ENCODE peak calls at places on chromosomes 3 and 15, in nine cellular contexts. C is mammary epithelial cell; R is SJSA1; Z is vagina; K is PC-9; T is CD4-positive, CD25-positive, alpha-beta regulatory T cell; W is WERI-Rb-1; J is kidney; O is esophagus muscularis mucosa. V is an unnamed sample. For H3K36me3 and H3K9me3, the result is how much of the 10 kb centered on the place peaks cover.

GRCh38 chr3:73908218-73908617 is 283.5 kb upstream of the PDZRN3 start:
- DNase-seq in C (no peak), R (no peak), Z (no peak), K (no peak), T (no peak), W (no peak), J (no peak), O (no peak), V (no peak)

GRCh38 chr3:36434682-36435426 is 54.5 kb downstream of the STAC start:
- DNase-seq in C (peak), R (no peak), Z (no peak), K (no peak), T (no peak), W (no peak), J (no peak), O (no peak), V (no peak)

GRCh38 chr3:165653130-165653778 is 184.0 kb downstream of the BCHE start:
- DNase-seq in C (no peak), R (no peak), Z (no peak), K (no peak), T (no peak), W (no peak), J (no peak), O (no peak), V (no peak)

GRCh38 chr3:114103181-114103580 is 46.6 kb downstream of the QTRT2 start:
- DNase-seq in C (no peak), R (no peak), Z (no peak), K (no peak), T (no peak), W (no peak), J (no peak), O (no peak), V (no peak)

GRCh38 chr15:44011238-44011873 is 183.7 kb downstream of the FRMD5 start:
- DNase-seq in C (no peak), R (no peak), Z (no peak), K (no peak), T (no peak), W (no peak), J (no peak), O (no peak), V (no peak)

GRCh38 chr15:66294932-66295235 is 1.5 kb downstream of the DIS3L start:
- DNase-seq in C (no peak), R (no peak), Z (no peak), K (no peak), T (no peak), W (no peak), J (no peak), O (no peak), V (no peak)

GRCh38 chr3:72245183-72245811 is 460.3 kb upstream of the PROK2 start:
- DNase-seq in C (no peak), R (no peak), Z (no peak), K (no peak), T (no peak), W (no peak), J (peak), O (no peak), V (peak)

GRCh38 chr3:183094711-183095110 is 4.6 kb downstream of the MCCC1 start:
- DNase-seq in C (peak), R (no peak), Z (no peak), K (no peak), T (no peak), W (no peak), J (no peak), O (no peak), V (no peak)

GRCh38 chr15:80875568-80875967 is 96.4 kb downstream of the CEMIP start:
- DNase-seq in C (no peak), R (no peak), Z (no peak), K (no peak), T (no peak), W (no peak), J (no peak), O (no peak), V (no peak)

GRCh38 chr15:29612096-29612495 is 210.2 kb downstream of the TJP1 start:
- DNase-seq in C (no peak), R (peak), Z (no peak), K (no peak), T (no peak), W (no peak), J (no peak), O (no peak), V (no peak)

GRCh38 chr3:187236963-187237362 is 39.7 kb downstream of the RTP1 start:
- DNase-seq in C (no peak), R (no peak), Z (no peak), K (no peak), T (no peak), W (no peak), J (no peak), O (no peak), V (no peak)

GRCh38 chr3:189718215-189718614 is 87.0 kb downstream of the TP63 start:
- DNase-seq in C (peak), R (no peak), Z (no peak), K (no peak), T (no peak), W (no peak), J (no peak), O (no peak), V (no peak)

GRCh38 chr3:127949446-127949845 is 34.4 kb downstream of the KBTBD12 start:
- DNase-seq in C (no peak), R (no peak), Z (no peak), K (no peak), T (no peak), W (no peak), J (no peak), O (no peak), V (no peak)

GRCh38 chr3:66407281-66408218 is 93.3 kb downstream of the LRIG1 start:
- DNase-seq in C (peak), R (peak), Z (no peak), K (no peak), T (peak), W (peak), J (peak), O (no peak), V (peak)

GRCh38 chr15:68542771-68543544 is 35.8 kb upstream of the CORO2B start:
- DNase-seq in C (peak), R (peak), Z (no peak), K (no peak), T (no peak), W (no peak), J (no peak), O (no peak), V (peak)

GRCh38 chr3:120762575-120762974 is 20.0 kb downstream of the GTF2E1 start:
- DNase-seq in C (no peak), R (no peak), Z (no peak), K (no peak), T (no peak), W (no peak), J (no peak), O (no peak), V (no peak)

GRCh38 chr3:78707616-78708015 is 1060.2 kb downstream of the ROBO1 start:
- DNase-seq in C (no peak), R (no peak), Z (no peak), K (no peak), T (no peak), W (no peak), J (no peak), O (no peak), V (no peak)

GRCh38 chr15:89740137-89740536 is 10.9 kb downstream of the MESP1 start:
- DNase-seq in C (peak), R (peak), Z (no peak), K (peak), T (peak), W (peak), J (peak), O (no peak), V (peak)

GRCh38 chr3:132210476-132211346 is 106.5 kb upstream of the ACP3 start:
- DNase-seq in C (peak), R (no peak), Z (no peak), K (no peak), T (peak), W (peak), J (no peak), O (no peak), V (no peak)

GRCh38 chr3:182268711-182269110 is 524.6 kb upstream of the ATP11B start:
- DNase-seq in C (peak), R (no peak), Z (no peak), K (peak), T (no peak), W (no peak), J (no peak), O (no peak), V (no peak)

GRCh38 chr3:197711973-197712707 is 24.6 kb downstream of the RUBCN start:
- DNase-seq in C (peak), R (peak), Z (peak), K (peak), T (peak), W (peak), J (peak), O (peak), V (peak)

GRCh38 chr3:152258448-152259302 is 10.1 kb upstream of the MBNL1 start:
- DNase-seq in C (peak), R (peak), Z (no peak), K (peak), T (peak), W (no peak), J (peak), O (no peak), V (peak)

GRCh38 chr3:112378989-112379692 is 46.2 kb downstream of the CD200 start:
- DNase-seq in C (peak), R (no peak), Z (no peak), K (no peak), T (no peak), W (no peak), J (no peak), O (no peak), V (no peak)

GRCh38 chr15:99365232-99365631 is 114.0 kb downstream of the LRRC28 start:
- DNase-seq in C (no peak), R (no peak), Z (no peak), K (no peak), T (no peak), W (no peak), J (no peak), O (no peak), V (no peak)

GRCh38 chr15:80619677-80620076 is 75.4 kb upstream of the ABHD17C start:
- DNase-seq in C (peak), R (no peak), Z (no peak), K (no peak), T (no peak), W (peak), J (no peak), O (peak), V (no peak)

GRCh38 chr3:67384790-67385397 is 269.5 kb downstream of the SUCLG2 start:
- DNase-seq in C (peak), R (no peak), Z (no peak), K (no peak), T (peak), W (peak), J (no peak), O (no peak), V (no peak)

GRCh38 chr3:180744226-180744625 is 64.9 kb upstream of the CCDC39 start:
- DNase-seq in C (no peak), R (no peak), Z (no peak), K (no peak), T (no peak), W (no peak), J (no peak), O (no peak), V (no peak)

GRCh38 chr15:101250331-101250730 is 1.5 kb downstream of the CHSY1 start:
- DNase-seq in C (peak), R (peak), Z (no peak), K (peak), T (no peak), W (no peak), J (no peak), O (no peak), V (no peak)

GRCh38 chr15:31200735-31201151 is 99.2 kb upstream of the TRPM1 start:
- DNase-seq in C (peak), R (no peak), Z (no peak), K (no peak), T (peak), W (peak), J (peak), O (no peak), V (no peak)

GRCh38 chr3:56193531-56193930 is 274.7 kb downstream of the ERC2 start:
- DNase-seq in C (no peak), R (no peak), Z (no peak), K (no peak), T (no peak), W (no peak), J (no peak), O (no peak), V (no peak)

GRCh38 chr15:28944696-28945300 is 59.0 kb downstream of the APBA2 start:
- DNase-seq in C (no peak), R (no peak), Z (no peak), K (no peak), T (no peak), W (no peak), J (no peak), O (no peak), V (no peak)

GRCh38 chr3:24715171-24715792 is 220.6 kb upstream of the THRB start:
- DNase-seq in C (no peak), R (no peak), Z (no peak), K (no peak), T (no peak), W (no peak), J (no peak), O (no peak), V (no peak)

GRCh38 chr15:98807262-98807661 is 158.9 kb downstream of the IGF1R start:
- DNase-seq in C (no peak), R (no peak), Z (no peak), K (no peak), T (no peak), W (no peak), J (no peak), O (no peak), V (no peak)

GRCh38 chr15:76338555-76339301 is 2.2 kb downstream of the ISL2 start:
- DNase-seq in C (no peak), R (no peak), Z (peak), K (no peak), T (no peak), W (no peak), J (no peak), O (no peak), V (no peak)

GRCh38 chr15:76341366-76342045 is 4.9 kb downstream of the ISL2 start:
- DNase-seq in C (no peak), R (no peak), Z (peak), K (no peak), T (no peak), W (peak), J (peak), O (no peak), V (no peak)

GRCh38 chr15:76339302-76340197 is 3.0 kb downstream of the ISL2 start:
- DNase-seq in C (no peak), R (peak), Z (peak), K (no peak), T (peak), W (peak), J (no peak), O (no peak), V (no peak)

GRCh38 chr15:76340802-76341365 is 4.3 kb downstream of the ISL2 start:
- DNase-seq in C (no peak), R (peak), Z (peak), K (no peak), T (peak), W (no peak), J (no peak), O (no peak), V (no peak)

GRCh38 chr15:76340198-76340801 is 3.7 kb downstream of the ISL2 start:
- DNase-seq in C (peak), R (peak), Z (peak), K (no peak), T (peak), W (peak), J (peak), O (no peak), V (peak)
- H3K4me3 ChIP-seq in C (no peak), R (peak), Z (peak), K (no peak), T (peak), W (peak), J (no peak), O (peak), V (peak)

DNA sequence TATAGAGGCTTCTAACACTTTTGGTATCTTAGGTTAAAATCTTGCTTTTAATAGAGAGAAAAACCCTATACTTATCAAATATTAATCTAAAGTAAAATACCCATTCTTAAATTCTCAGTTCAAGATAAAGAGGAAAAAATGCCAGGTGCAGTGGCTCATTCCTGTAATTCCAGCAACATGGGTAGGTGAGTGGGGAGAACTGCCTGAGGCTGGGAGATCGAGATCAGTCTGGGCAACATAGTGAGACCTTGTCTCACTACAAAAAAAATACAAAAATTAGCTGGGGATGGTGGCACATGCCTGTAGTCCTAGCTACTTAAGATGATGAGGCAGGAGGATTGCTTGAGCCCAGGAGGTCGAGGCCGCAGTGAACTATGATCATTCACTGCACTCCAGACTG is 135.8 kb downstream of the CLASP2 start:
- DNase-seq in C (no peak), R (no peak), Z (no peak), K (no peak), T (no peak), W (no peak), J (no peak), O (no peak), V (no peak)
- H3K36me3 ChIP-seq in C (under half), R (under half), Z (under half), K (under half), T (under half), W (under half), J (under half), O (under half), V (under half)

GRCh38 chr3:13812039-13812438 is 67.8 kb downstream of the WNT7A start:
- DNase-seq in C (no peak), R (no peak), Z (no peak), K (no peak), T (no peak), W (no peak), J (peak), O (no peak), V (no peak)

GRCh38 chr3:13808576-13808975 is 71.3 kb downstream of the WNT7A start:
- DNase-seq in C (no peak), R (no peak), Z (no peak), K (no peak), T (no peak), W (no peak), J (no peak), O (no peak), V (no peak)

GRCh38 chr3:13815088-13815683 is 64.7 kb downstream of the WNT7A start:
- DNase-seq in C (no peak), R (no peak), Z (no peak), K (no peak), T (no peak), W (no peak), J (no peak), O (no peak), V (no peak)

DNA sequence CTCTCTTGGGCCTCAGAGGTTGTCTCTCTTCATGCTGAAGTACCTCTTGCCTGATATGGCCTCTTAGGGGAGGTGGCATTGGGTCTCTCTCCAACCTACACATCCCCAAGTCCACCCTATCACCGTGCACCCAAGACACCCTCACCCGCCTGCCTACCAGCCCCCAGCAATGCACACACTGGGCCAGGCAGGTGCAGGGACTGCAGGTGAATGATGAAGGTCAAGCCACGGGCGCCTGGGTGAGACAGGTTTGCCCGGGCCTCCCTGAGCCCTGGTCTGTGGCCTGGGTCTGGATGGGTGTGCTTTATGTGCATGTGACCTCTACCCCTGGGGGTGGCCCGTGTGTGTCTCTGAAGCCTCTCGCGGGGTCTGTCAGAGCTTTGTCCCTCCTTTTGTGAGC is 68.3 kb downstream of the WNT7A start:
- DNase-seq in C (no peak), R (no peak), Z (no peak), K (no peak), T (no peak), W (no peak), J (no peak), O (no peak), V (no peak)
- H3K9me3 ChIP-seq in C (under half), R (under half), Z (under half), K (under half), T (under half), W (under half), J (under half), O (under half), V (under half)

GRCh38 chr3:123421353-123422174 is 27.3 kb downstream of the ADCY5 start:
- DNase-seq in C (peak), R (no peak), Z (no peak), K (no peak), T (no peak), W (no peak), J (peak), O (no peak), V (no peak)

GRCh38 chr3:123423026-123423425 is 25.9 kb downstream of the ADCY5 start:
- DNase-seq in C (no peak), R (no peak), Z (no peak), K (no peak), T (no peak), W (no peak), J (peak), O (no peak), V (peak)

GRCh38 chr3:123423806-123424205 is 25.1 kb downstream of the ADCY5 start:
- DNase-seq in C (no peak), R (no peak), Z (no peak), K (no peak), T (no peak), W (peak), J (no peak), O (no peak), V (no peak)

GRCh38 chr3:123420416-123420968 is 28.4 kb downstream of the ADCY5 start:
- DNase-seq in C (no peak), R (no peak), Z (no peak), K (no peak), T (no peak), W (no peak), J (no peak), O (no peak), V (no peak)

DNA sequence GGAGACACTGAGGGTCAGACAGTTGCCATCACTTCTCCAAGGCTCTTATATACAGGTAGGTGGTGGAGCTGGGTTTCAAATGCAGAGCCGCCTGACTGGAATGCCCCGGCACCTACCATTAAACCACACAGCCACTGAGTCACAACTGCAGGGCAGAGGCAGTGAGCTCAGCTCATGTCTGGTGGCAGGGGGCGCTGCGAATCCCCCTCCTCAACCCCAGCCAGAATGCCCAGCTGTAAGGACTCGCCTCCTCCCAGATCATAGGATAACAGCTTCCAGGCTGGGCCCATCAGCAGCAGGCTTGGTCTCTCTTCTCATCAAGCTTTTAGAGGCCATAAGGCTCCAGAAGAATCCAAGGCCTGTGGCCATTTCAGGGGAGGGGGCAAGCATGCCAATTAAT is 26.4 kb downstream of the ADCY5 start:
- DNase-seq in C (no peak), R (no peak), Z (no peak), K (no peak), T (no peak), W (no peak), J (no peak), O (no peak), V (no peak)
- H3K4me3 ChIP-seq in C (no peak), R (no peak), Z (no peak), K (no peak), T (no peak), W (no peak), J (no peak), O (no peak), V (no peak)

DNA sequence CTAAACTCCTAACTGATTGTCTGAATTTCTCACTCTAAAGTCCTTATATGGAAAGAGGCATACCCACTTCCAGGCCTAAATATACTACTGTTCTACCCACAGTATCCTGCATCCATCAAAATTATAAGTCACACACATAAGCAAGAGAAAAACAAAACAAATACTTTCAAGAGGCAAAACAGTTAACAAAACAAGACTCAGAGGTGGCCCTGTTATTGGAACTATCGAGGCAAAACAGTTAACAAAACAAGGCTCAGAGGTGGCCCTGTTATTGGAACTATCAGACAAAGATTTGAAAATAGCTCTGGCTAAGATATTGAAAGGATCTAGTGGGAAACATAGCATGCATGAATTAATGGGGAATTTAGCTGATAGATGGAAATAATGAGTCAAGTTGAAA is 224.2 kb upstream of the CGNL1 start:
- DNase-seq in C (no peak), R (peak), Z (no peak), K (no peak), T (peak), W (no peak), J (no peak), O (no peak), V (no peak)
- H3K36me3 ChIP-seq in C (under half), R (under half), Z (under half), K (under half), T (under half), W (under half), J (under half), O (under half), V (under half)

DNA sequence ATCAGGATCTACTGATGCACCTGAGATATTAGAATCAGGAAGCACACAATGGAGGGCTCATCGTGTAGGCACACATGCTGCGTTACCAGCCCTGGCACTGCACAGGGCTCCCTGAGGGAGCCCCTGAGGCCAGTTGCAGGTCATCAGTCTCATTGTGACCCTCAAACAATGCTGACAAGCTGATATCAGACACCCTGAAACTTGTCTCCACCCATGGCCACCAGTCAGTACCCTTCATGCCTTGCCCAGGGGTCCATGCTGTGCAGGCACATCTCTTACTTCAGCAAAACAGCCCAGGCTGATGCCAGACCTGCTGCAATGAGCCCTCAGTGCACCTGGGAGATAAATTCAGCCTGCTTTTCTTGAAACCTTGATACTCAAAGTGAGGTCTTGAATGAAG is 59.5 kb upstream of the SLC6A11 start:
- DNase-seq in C (no peak), R (no peak), Z (no peak), K (no peak), T (no peak), W (no peak), J (no peak), O (no peak), V (no peak)
- H3K9me3 ChIP-seq in C (under half), R (under half), Z (under half), K (under half), T (under half), W (under half), J (under half), O (under half), V (under half)

V was measured in MG63.